ENCODE peak calls at places on chromosomes 2 and 18, in six cellular contexts. One of them, this sample, is unnamed.

GRCh38 chr2:174939046-174939445 is 66.1 kb downstream of the CHN1 start:
- DNase-seq in cardiac muscle cell: peak; percentile 29
- DNase-seq in epithelial cell of esophagus: peak; percentile 57
- DNase-seq in GM12865: no peak
- DNase-seq in NB4: no peak
- DNase-seq in choroid plexus epithelial cell: peak; percentile 66
- DNase-seq in this sample: peak; percentile 79

GRCh38 chr18:38551881-38552280 is 986.3 kb upstream of the CELF4 start:
- DNase-seq in epithelial cell of esophagus: peak; percentile 85
- DNase-seq in choroid plexus epithelial cell: no peak
- DNase-seq in cardiac muscle cell: no peak
- DNase-seq in NB4: no peak
- DNase-seq in GM12865: no peak
- DNase-seq in this sample: no peak

GRCh38 chr2:1813371-1813770 is 69.1 kb upstream of the PXDN start:
- DNase-seq in NB4: no peak
- DNase-seq in GM12865: no peak
- DNase-seq in epithelial cell of esophagus: no peak
- DNase-seq in choroid plexus epithelial cell: no peak
- DNase-seq in cardiac muscle cell: no peak
- DNase-seq in this sample: no peak

GRCh38 chr18:23765931-23766330 is 76.7 kb downstream of the LAMA3 start:
- DNase-seq in choroid plexus epithelial cell: no peak
- DNase-seq in GM12865: no peak
- DNase-seq in NB4: no peak
- DNase-seq in cardiac muscle cell: peak; percentile 6
- DNase-seq in epithelial cell of esophagus: no peak
- DNase-seq in this sample: peak; percentile 21

GRCh38 chr2:143885461-143885860 is 634.5 kb downstream of the ZEB2 start:
- DNase-seq in epithelial cell of esophagus: peak; percentile 11
- DNase-seq in cardiac muscle cell: no peak
- DNase-seq in NB4: no peak
- DNase-seq in GM12865: no peak
- DNase-seq in choroid plexus epithelial cell: no peak
- DNase-seq in this sample: peak; percentile 4

GRCh38 chr2:217459675-217460405 is 543.0 kb downstream of the TNS1 start:
- DNase-seq in choroid plexus epithelial cell: no peak
- DNase-seq in NB4: no peak
- DNase-seq in cardiac muscle cell: no peak
- DNase-seq in epithelial cell of esophagus: no peak
- DNase-seq in GM12865: no peak
- DNase-seq in this sample: no peak

GRCh38 chr2:149719695-149720094 is 132.1 kb upstream of the MMADHC start:
- DNase-seq in epithelial cell of esophagus: no peak
- DNase-seq in cardiac muscle cell: no peak
- DNase-seq in GM12865: no peak
- DNase-seq in choroid plexus epithelial cell: no peak
- DNase-seq in NB4: no peak
- DNase-seq in this sample: no peak

GRCh38 chr2:156982615-156983014 is 274.9 kb upstream of the GALNT5 start:
- DNase-seq in NB4: no peak
- DNase-seq in choroid plexus epithelial cell: no peak
- DNase-seq in cardiac muscle cell: no peak
- DNase-seq in GM12865: no peak
- DNase-seq in epithelial cell of esophagus: no peak
- DNase-seq in this sample: no peak

GRCh38 chr18:46427216-46427995 is 229.6 kb downstream of the LOXHD1 start:
- DNase-seq in NB4: no peak
- DNase-seq in choroid plexus epithelial cell: no peak
- DNase-seq in cardiac muscle cell: no peak
- DNase-seq in GM12865: no peak
- DNase-seq in epithelial cell of esophagus: no peak
- DNase-seq in this sample: no peak

GRCh38 chr18:56711706-56712445 is 60.7 kb downstream of the WDR7 start:
- DNase-seq in choroid plexus epithelial cell: no peak
- DNase-seq in GM12865: no peak
- DNase-seq in NB4: no peak
- DNase-seq in cardiac muscle cell: no peak
- DNase-seq in epithelial cell of esophagus: no peak
- DNase-seq in this sample: peak; percentile 85

GRCh38 chr2:83764447-83765005 is 694.6 kb downstream of the SUCLG1 start:
- DNase-seq in choroid plexus epithelial cell: no peak
- DNase-seq in cardiac muscle cell: no peak
- DNase-seq in GM12865: no peak
- DNase-seq in epithelial cell of esophagus: no peak
- DNase-seq in NB4: no peak
- DNase-seq in this sample: no peak

GRCh38 chr18:35919179-35919578 is 53.3 kb upstream of the RMP24 start:
- DNase-seq in GM12865: no peak
- DNase-seq in epithelial cell of esophagus: no peak
- DNase-seq in choroid plexus epithelial cell: no peak
- DNase-seq in NB4: no peak
- DNase-seq in cardiac muscle cell: no peak
- DNase-seq in this sample: no peak

DNA sequence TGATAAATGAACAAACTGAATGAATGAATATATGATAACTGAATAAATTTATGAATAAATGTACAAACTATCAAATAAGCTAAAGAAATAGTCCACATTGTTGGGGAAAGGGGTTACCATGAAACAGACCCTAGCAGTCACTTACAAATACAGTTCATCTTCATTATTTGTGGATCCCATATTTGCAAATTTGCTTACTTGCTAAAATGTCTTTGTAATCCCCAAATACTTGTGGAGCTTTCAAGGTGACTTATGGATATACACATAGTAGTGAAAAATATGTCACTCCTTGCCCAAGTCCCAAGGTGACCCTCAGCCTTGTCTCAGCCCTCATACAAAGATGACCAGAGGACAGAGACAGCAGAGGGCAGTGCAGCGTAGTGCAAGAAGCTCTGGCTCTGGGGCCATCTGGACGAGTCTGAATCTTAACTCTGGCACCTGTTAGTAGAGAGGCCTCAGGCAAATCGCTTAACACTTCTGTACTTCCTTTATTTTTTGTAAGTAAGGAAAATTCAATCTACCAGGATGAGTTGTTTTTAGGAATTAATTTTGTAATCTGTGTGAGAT is 3.1 kb downstream of the PAIP2B start:
- DNase-seq in NB4: peak; percentile 80
- DNase-seq in GM12865: peak; percentile 37
- DNase-seq in choroid plexus epithelial cell: peak; percentile 69
- DNase-seq in epithelial cell of esophagus: peak; percentile 40
- DNase-seq in cardiac muscle cell: peak; percentile 51
- DNase-seq in this sample: peak; percentile 46
- TF ChIP-seq CTCF in NB4: peak; percentile 53
- TF ChIP-seq CTCF in GM12865: peak; percentile 17
- TF ChIP-seq CTCF in choroid plexus epithelial cell: peak; percentile 70
- TF ChIP-seq CTCF in epithelial cell of esophagus: peak; percentile 32
- TF ChIP-seq CTCF in cardiac muscle cell: peak; percentile 43
- TF ChIP-seq CTCF in this sample: peak; percentile 48

GRCh38 chr2:86097913-86098312 is 7.8 kb downstream of the POLR1A start:
- DNase-seq in cardiac muscle cell: no peak
- DNase-seq in choroid plexus epithelial cell: no peak
- DNase-seq in NB4: no peak
- DNase-seq in GM12865: no peak
- DNase-seq in epithelial cell of esophagus: no peak
- DNase-seq in this sample: no peak
- H3K4me3 ChIP-seq in cardiac muscle cell: no peak overlapping the region
- H3K4me3 ChIP-seq in choroid plexus epithelial cell: no peak overlapping the region
- H3K4me3 ChIP-seq in NB4: no peak overlapping the region
- H3K4me3 ChIP-seq in GM12865: no peak overlapping the region
- H3K4me3 ChIP-seq in epithelial cell of esophagus: no peak overlapping the region
- H3K4me3 ChIP-seq in this sample: no peak overlapping the region

GRCh38 chr2:238521870-238522269 is 95.1 kb downstream of the ASB1 start:
- DNase-seq in NB4: no peak
- DNase-seq in epithelial cell of esophagus: no peak
- DNase-seq in GM12865: no peak
- DNase-seq in cardiac muscle cell: no peak
- DNase-seq in choroid plexus epithelial cell: no peak
- DNase-seq in this sample: no peak

GRCh38 chr2:238521002-238521401 is 94.3 kb downstream of the ASB1 start:
- DNase-seq in NB4: no peak
- DNase-seq in cardiac muscle cell: no peak
- DNase-seq in epithelial cell of esophagus: no peak
- DNase-seq in GM12865: no peak
- DNase-seq in choroid plexus epithelial cell: no peak
- DNase-seq in this sample: no peak

GRCh38 chr2:238524584-238524983 is 97.9 kb downstream of the ASB1 start:
- DNase-seq in choroid plexus epithelial cell: no peak
- DNase-seq in NB4: no peak
- DNase-seq in epithelial cell of esophagus: no peak
- DNase-seq in GM12865: no peak
- DNase-seq in cardiac muscle cell: no peak
- DNase-seq in this sample: no peak

GRCh38 chr2:238525990-238526389 is 99.3 kb downstream of the ASB1 start:
- DNase-seq in GM12865: no peak
- DNase-seq in cardiac muscle cell: no peak
- DNase-seq in choroid plexus epithelial cell: no peak
- DNase-seq in epithelial cell of esophagus: no peak
- DNase-seq in NB4: peak; percentile 55
- DNase-seq in this sample: no peak

GRCh38 chr2:238523158-238524110 is 96.7 kb downstream of the ASB1 start:
- DNase-seq in choroid plexus epithelial cell: peak; percentile 74
- DNase-seq in NB4: peak; percentile 36
- DNase-seq in cardiac muscle cell: peak; percentile 26
- DNase-seq in epithelial cell of esophagus: no peak
- DNase-seq in GM12865: no peak
- DNase-seq in this sample: peak; percentile 96
- TF ChIP-seq CTCF in choroid plexus epithelial cell: peak; percentile 66
- TF ChIP-seq CTCF in NB4: no peak
- TF ChIP-seq CTCF in cardiac muscle cell: peak; percentile 35
- TF ChIP-seq CTCF in epithelial cell of esophagus: no peak
- TF ChIP-seq CTCF in GM12865: no peak
- TF ChIP-seq CTCF in this sample: peak; percentile 51

DNA sequence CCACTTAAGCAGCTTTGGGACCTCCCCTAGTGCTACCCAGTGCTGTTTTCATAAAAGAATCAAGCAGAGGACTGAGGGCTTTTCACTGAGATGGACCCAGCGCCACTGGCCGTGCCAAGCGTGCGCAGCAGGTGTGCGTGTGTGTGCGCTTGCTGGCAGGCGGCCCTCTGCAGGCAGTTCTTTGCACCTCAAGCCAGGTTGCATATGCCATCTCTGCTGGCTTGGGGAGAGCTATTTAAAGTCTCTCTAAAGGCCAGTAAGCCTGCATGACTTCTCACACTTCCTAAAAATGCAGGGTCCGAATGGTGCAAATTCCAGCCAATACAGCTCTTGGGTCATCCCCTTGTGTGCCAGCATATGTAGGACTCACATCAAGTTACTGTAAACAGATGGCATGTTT is 255.5 kb downstream of the RNF152 start:
- DNase-seq in choroid plexus epithelial cell: no peak
- DNase-seq in NB4: no peak
- DNase-seq in cardiac muscle cell: no peak
- DNase-seq in epithelial cell of esophagus: no peak
- DNase-seq in GM12865: no peak
- DNase-seq in this sample: no peak
- H3K4me3 ChIP-seq in choroid plexus epithelial cell: no peak overlapping the region
- H3K4me3 ChIP-seq in NB4: no peak overlapping the region
- H3K4me3 ChIP-seq in cardiac muscle cell: no peak overlapping the region
- H3K4me3 ChIP-seq in epithelial cell of esophagus: no peak overlapping the region
- H3K4me3 ChIP-seq in GM12865: no peak overlapping the region
- H3K4me3 ChIP-seq in this sample: no peak overlapping the region

This sample was measured in fibroblast of mammary gland.